ENCODE peak calls at places on chromosomes 5 and 9, in eight cellular contexts. One of them, this sample, is unnamed. For H3K4me1 and H3K36me3, the result is how much of the 10 kb centered on the place peaks cover.

GRCh38 chr9:2495221-2496005 is 126.2 kb upstream of the VLDLR start:
- DNase-seq in IMR-90: no peak
- DNase-seq in GM23338: no peak
- DNase-seq in tibial nerve: no peak
- DNase-seq in mesendoderm: peak
- DNase-seq in body of pancreas: no peak
- DNase-seq in uterus: no peak
- DNase-seq in psoas muscle: no peak
- DNase-seq in this sample: no peak

GRCh38 chr5:122849746-122850145 is 4.3 kb downstream of the SNX24 start:
- DNase-seq in psoas muscle: no peak
- DNase-seq in uterus: no peak
- DNase-seq in mesendoderm: peak
- DNase-seq in GM23338: no peak
- DNase-seq in tibial nerve: no peak
- DNase-seq in IMR-90: no peak
- DNase-seq in body of pancreas: no peak
- DNase-seq in this sample: no peak

GRCh38 chr9:132595319-132595718 is 12.9 kb downstream of the BARHL1 start:
- DNase-seq in tibial nerve: no peak
- DNase-seq in uterus: no peak
- DNase-seq in psoas muscle: no peak
- DNase-seq in IMR-90: no peak
- DNase-seq in mesendoderm: no peak
- DNase-seq in GM23338: no peak
- DNase-seq in body of pancreas: no peak
- DNase-seq in this sample: no peak

GRCh38 chr5:139668064-139668880 is 20.1 kb downstream of the CXXC5 start:
- DNase-seq in tibial nerve: no peak
- DNase-seq in IMR-90: no peak
- DNase-seq in GM23338: peak
- DNase-seq in psoas muscle: peak
- DNase-seq in body of pancreas: peak
- DNase-seq in mesendoderm: no peak
- DNase-seq in uterus: no peak
- DNase-seq in this sample: no peak

GRCh38 chr9:109001275-109001676 is 12.0 kb downstream of the CTNNAL1 start:
- DNase-seq in tibial nerve: no peak
- DNase-seq in body of pancreas: no peak
- DNase-seq in mesendoderm: no peak
- DNase-seq in psoas muscle: no peak
- DNase-seq in IMR-90: peak
- DNase-seq in GM23338: no peak
- DNase-seq in uterus: no peak
- DNase-seq in this sample: no peak

GRCh38 chr9:104091708-104092107 is 2.4 kb upstream of the SMC2 start:
- DNase-seq in GM23338: peak
- DNase-seq in mesendoderm: peak
- DNase-seq in IMR-90: peak
- DNase-seq in psoas muscle: no peak
- DNase-seq in body of pancreas: peak
- DNase-seq in tibial nerve: no peak
- DNase-seq in uterus: peak
- DNase-seq in this sample: no peak

GRCh38 chr5:111887706-111888105 is 130.7 kb upstream of the NREP start:
- DNase-seq in GM23338: no peak
- DNase-seq in tibial nerve: no peak
- DNase-seq in IMR-90: no peak
- DNase-seq in psoas muscle: no peak
- DNase-seq in mesendoderm: no peak
- DNase-seq in body of pancreas: no peak
- DNase-seq in uterus: no peak
- DNase-seq in this sample: no peak

GRCh38 chr9:76560481-76560891 is 101.5 kb downstream of the GCNT1 start:
- DNase-seq in psoas muscle: no peak
- DNase-seq in mesendoderm: no peak
- DNase-seq in tibial nerve: no peak
- DNase-seq in GM23338: no peak
- DNase-seq in IMR-90: peak
- DNase-seq in uterus: no peak
- DNase-seq in body of pancreas: peak
- DNase-seq in this sample: no peak

GRCh38 chr5:2866622-2867372 is 115.3 kb upstream of the IRX2 start:
- DNase-seq in body of pancreas: no peak
- DNase-seq in psoas muscle: no peak
- DNase-seq in uterus: no peak
- DNase-seq in tibial nerve: no peak
- DNase-seq in mesendoderm: no peak
- DNase-seq in GM23338: no peak
- DNase-seq in IMR-90: no peak
- DNase-seq in this sample: no peak

GRCh38 chr5:178667685-178668084 is 40.8 kb upstream of the CLK4 start:
- DNase-seq in IMR-90: no peak
- DNase-seq in body of pancreas: no peak
- DNase-seq in tibial nerve: no peak
- DNase-seq in mesendoderm: no peak
- DNase-seq in GM23338: peak
- DNase-seq in psoas muscle: no peak
- DNase-seq in uterus: no peak
- DNase-seq in this sample: no peak

GRCh38 chr5:32230356-32231099 is 56.4 kb upstream of the GOLPH3 start:
- DNase-seq in tibial nerve: no peak
- DNase-seq in uterus: no peak
- DNase-seq in IMR-90: no peak
- DNase-seq in psoas muscle: no peak
- DNase-seq in GM23338: no peak
- DNase-seq in mesendoderm: no peak
- DNase-seq in body of pancreas: peak
- DNase-seq in this sample: no peak

GRCh38 chr5:79074641-79075040 is 5.1 kb downstream of the BHMT2 start:
- DNase-seq in IMR-90: peak
- DNase-seq in psoas muscle: no peak
- DNase-seq in body of pancreas: no peak
- DNase-seq in uterus: no peak
- DNase-seq in tibial nerve: no peak
- DNase-seq in GM23338: no peak
- DNase-seq in mesendoderm: peak
- DNase-seq in this sample: no peak

GRCh38 chr5:149264432-149265069 is 7.1 kb upstream of the AFAP1L1 start:
- DNase-seq in body of pancreas: peak
- DNase-seq in IMR-90: no peak
- DNase-seq in GM23338: peak
- DNase-seq in mesendoderm: peak
- DNase-seq in psoas muscle: no peak
- DNase-seq in uterus: no peak
- DNase-seq in tibial nerve: no peak
- DNase-seq in this sample: no peak

DNA sequence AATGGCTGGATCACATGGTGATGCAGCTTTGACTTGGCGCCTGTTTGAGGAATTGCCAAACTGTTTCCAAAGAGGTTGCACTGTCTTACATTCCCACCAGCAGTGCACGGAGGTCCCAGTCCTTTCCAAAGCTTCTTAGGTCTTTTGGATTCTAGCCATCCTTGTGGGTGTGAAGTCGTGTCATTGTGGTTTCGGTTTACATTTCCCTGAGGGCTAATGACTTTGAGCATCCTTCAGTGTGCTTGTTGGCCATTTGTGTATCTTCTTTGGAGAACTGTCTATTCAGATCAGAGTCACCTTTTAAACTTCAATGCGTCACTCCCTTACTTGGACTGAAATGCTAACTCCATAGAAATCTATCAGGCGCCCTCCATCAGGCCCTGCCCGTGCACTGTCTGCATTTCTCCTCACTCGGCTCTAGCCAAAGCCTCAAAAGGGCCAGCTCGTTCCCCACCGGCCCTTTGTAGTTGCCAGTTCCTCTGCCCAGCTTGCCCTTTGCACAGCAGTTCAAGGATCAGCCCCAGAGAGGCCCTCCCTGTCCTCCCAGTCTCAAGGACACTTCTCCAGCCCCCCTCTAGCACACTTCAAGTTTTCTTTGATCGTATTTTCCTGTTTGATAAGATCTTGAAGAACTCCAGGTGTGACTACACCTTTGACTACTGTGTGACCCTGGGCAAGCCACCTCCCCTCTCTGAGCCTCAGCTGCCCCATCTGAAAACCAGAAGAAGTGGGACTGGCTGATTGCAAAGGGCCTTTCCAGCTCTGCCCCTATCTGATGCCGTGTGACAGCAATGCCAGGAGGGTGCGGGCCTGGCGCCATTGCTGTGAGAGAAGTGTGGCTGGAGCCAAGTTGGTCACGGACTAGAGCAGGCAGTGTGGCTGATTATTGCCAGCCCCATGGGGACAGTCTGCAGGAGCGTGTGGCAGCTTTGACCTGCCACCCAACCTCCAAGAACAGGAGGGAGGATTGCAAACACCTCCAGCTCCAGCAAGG is 5.6 kb downstream of the HRH2 start:
- DNase-seq in mesendoderm: peak
- DNase-seq in uterus: no peak
- DNase-seq in body of pancreas: no peak
- DNase-seq in psoas muscle: no peak
- DNase-seq in tibial nerve: no peak
- DNase-seq in IMR-90: no peak
- DNase-seq in GM23338: no peak
- DNase-seq in this sample: no peak
- H3K4me1 ChIP-seq in mesendoderm: under half
- H3K4me1 ChIP-seq in uterus: under half
- H3K4me1 ChIP-seq in body of pancreas: under half
- H3K4me1 ChIP-seq in psoas muscle: under half
- H3K4me1 ChIP-seq in tibial nerve: under half
- H3K4me1 ChIP-seq in IMR-90: under half
- H3K4me1 ChIP-seq in GM23338: under half
- H3K4me1 ChIP-seq in this sample: under half

DNA sequence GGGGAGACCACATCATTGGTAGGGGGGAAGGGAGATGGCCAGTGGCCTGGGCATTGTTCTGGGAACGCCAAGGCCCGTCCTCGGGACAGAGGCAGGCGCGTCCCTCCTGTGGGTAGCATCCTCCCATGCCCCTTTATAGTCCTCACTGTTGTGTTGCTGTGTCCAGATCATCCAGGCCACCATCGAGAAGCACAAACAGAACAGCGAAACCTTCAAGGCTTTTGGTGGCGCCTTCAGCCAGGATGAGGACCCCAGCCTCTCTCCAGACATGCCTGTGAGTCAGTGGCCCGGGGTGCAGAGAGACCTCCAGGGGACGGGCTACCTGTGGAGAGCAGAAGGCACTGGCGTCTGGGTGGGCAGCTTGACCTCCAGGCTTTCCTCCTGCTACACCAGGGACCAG is 38.4 kb upstream of the SUSD3 start:
- DNase-seq in mesendoderm: no peak
- DNase-seq in IMR-90: no peak
- DNase-seq in body of pancreas: no peak
- DNase-seq in tibial nerve: no peak
- DNase-seq in GM23338: no peak
- DNase-seq in uterus: no peak
- DNase-seq in psoas muscle: no peak
- DNase-seq in this sample: no peak
- H3K36me3 ChIP-seq in mesendoderm: under half
- H3K36me3 ChIP-seq in IMR-90: under half
- H3K36me3 ChIP-seq in body of pancreas: under half
- H3K36me3 ChIP-seq in tibial nerve: under half
- H3K36me3 ChIP-seq in GM23338: under half
- H3K36me3 ChIP-seq in uterus: under half
- H3K36me3 ChIP-seq in psoas muscle: under half
- H3K36me3 ChIP-seq in this sample: under half

DNA sequence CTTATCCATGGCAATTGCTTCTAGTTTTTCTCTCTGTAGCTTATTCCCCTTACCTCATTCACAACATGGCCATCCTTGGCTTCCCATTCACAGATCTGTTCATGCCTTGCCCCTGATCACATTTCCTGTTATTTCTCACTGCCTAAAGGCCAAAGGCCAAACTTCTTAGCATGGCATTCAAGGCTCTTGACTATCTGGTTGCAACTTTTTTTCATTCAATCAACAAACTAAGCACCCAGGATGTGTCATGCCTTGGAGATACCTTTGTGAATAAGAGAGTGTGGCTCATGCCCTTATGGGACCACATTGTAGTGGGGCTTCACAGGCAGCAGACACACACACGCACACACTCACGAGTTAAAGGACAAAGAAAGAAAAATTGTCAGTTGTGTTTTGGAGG is 27.6 kb downstream of the FGF1 start:
- DNase-seq in IMR-90: no peak
- DNase-seq in mesendoderm: no peak
- DNase-seq in body of pancreas: no peak
- DNase-seq in tibial nerve: no peak
- DNase-seq in uterus: no peak
- DNase-seq in GM23338: no peak
- DNase-seq in psoas muscle: no peak
- DNase-seq in this sample: no peak
- H3K4me3 ChIP-seq in IMR-90: no peak
- H3K4me3 ChIP-seq in mesendoderm: no peak
- H3K4me3 ChIP-seq in body of pancreas: no peak
- H3K4me3 ChIP-seq in tibial nerve: no peak
- H3K4me3 ChIP-seq in uterus: no peak
- H3K4me3 ChIP-seq in GM23338: no peak
- H3K4me3 ChIP-seq in psoas muscle: no peak
- H3K4me3 ChIP-seq in this sample: no peak

GRCh38 chr9:73133921-73134407 is 17.7 kb upstream of the ANXA1 start:
- DNase-seq in uterus: no peak
- DNase-seq in psoas muscle: no peak
- DNase-seq in IMR-90: no peak
- DNase-seq in mesendoderm: no peak
- DNase-seq in GM23338: no peak
- DNase-seq in tibial nerve: no peak
- DNase-seq in body of pancreas: no peak
- DNase-seq in this sample: peak

GRCh38 chr9:73132034-73132776 is 19.5 kb upstream of the ANXA1 start:
- DNase-seq in mesendoderm: peak
- DNase-seq in tibial nerve: peak
- DNase-seq in uterus: peak
- DNase-seq in psoas muscle: peak
- DNase-seq in GM23338: peak
- DNase-seq in IMR-90: peak
- DNase-seq in body of pancreas: peak
- DNase-seq in this sample: peak

GRCh38 chr9:73133042-73133651 is 18.5 kb upstream of the ANXA1 start:
- DNase-seq in mesendoderm: no peak
- DNase-seq in body of pancreas: no peak
- DNase-seq in IMR-90: no peak
- DNase-seq in GM23338: no peak
- DNase-seq in uterus: no peak
- DNase-seq in tibial nerve: no peak
- DNase-seq in psoas muscle: no peak
- DNase-seq in this sample: no peak

GRCh38 chr9:73129941-73130695 is 21.5 kb upstream of the ANXA1 start:
- DNase-seq in mesendoderm: no peak
- DNase-seq in tibial nerve: no peak
- DNase-seq in uterus: no peak
- DNase-seq in psoas muscle: no peak
- DNase-seq in IMR-90: no peak
- DNase-seq in GM23338: no peak
- DNase-seq in body of pancreas: no peak
- DNase-seq in this sample: no peak

DNA sequence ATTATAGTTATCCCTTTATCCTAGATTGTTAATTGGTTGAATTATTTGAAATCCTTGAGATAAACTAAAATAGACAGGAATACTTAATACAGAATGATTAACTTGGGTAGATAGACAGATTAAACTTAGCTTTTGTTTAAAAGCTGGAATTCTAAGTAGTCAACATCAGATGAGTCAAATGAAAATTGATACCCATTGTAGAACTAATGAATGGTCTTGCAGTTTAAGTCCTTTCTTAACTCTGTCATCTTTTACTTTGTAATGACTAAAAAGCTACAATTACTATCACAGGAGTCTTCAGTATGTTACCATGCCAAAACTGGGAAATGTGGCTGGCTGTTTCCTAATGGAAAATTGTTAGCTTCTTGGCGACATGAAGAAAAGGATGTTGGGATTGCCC is 20.3 kb upstream of the ANXA1 start:
- DNase-seq in body of pancreas: no peak
- DNase-seq in mesendoderm: no peak
- DNase-seq in IMR-90: no peak
- DNase-seq in tibial nerve: no peak
- DNase-seq in uterus: no peak
- DNase-seq in psoas muscle: no peak
- DNase-seq in GM23338: no peak
- DNase-seq in this sample: no peak
- H3K4me1 ChIP-seq in body of pancreas: under half
- H3K4me1 ChIP-seq in mesendoderm: under half
- H3K4me1 ChIP-seq in IMR-90: under half
- H3K4me1 ChIP-seq in tibial nerve: under half
- H3K4me1 ChIP-seq in uterus: under half
- H3K4me1 ChIP-seq in psoas muscle: under half
- H3K4me1 ChIP-seq in GM23338: under half
- H3K4me1 ChIP-seq in this sample: under half